ENCODE peak calls at places on chromosomes 13 and 19, in four cellular contexts. H, Y, G and J are unnamed samples.

GRCh38 chr13:26921918-26922317 is 161.3 kb upstream of the GPR12 start:
- DNase-seq in H (no peak), Y (no peak), G (no peak), J (no peak)

GRCh38 chr19:4229179-4229931 is at the start of gene EBI3:
- DNase-seq in H (no peak), Y (peak; percentile 78), G (peak; percentile 88), J (no peak)

GRCh38 chr19:39411832-39412099 is 703 bp upstream of the PLEKHG2 start:
- DNase-seq in H (peak; percentile 90), Y (peak; percentile 45), G (peak; percentile 89), J (peak; percentile 80)

GRCh38 chr13:113903912-113904311 is 40.0 kb upstream of the GAS6 start:
- DNase-seq in H (no peak), Y (no peak), G (no peak), J (no peak)

GRCh38 chr19:49362048-49362925 is at the start of gene TEAD2:
- DNase-seq in H (peak; percentile 84), Y (peak; percentile 80), G (no peak), J (peak; percentile 69)

GRCh38 chr13:44231786-44232516 is 141.7 kb upstream of the SERP2 start:
- DNase-seq in H (peak; percentile 55), Y (no peak), G (no peak), J (no peak)

GRCh38 chr19:17243854-17244617 is 1.7 kb downstream of the NR2F6 start:
- DNase-seq in H (peak; percentile 58), Y (peak; percentile 48), G (no peak), J (peak; percentile 71)

GRCh38 chr19:48812094-48812929 is 1.5 kb upstream of the BCAT2 start:
- DNase-seq in H (peak; percentile 92), Y (peak; percentile 99), G (no peak), J (peak; percentile 97)

GRCh38 chr13:72542241-72542640 is 185.2 kb downstream of the MZT1 start:
- DNase-seq in H (no peak), Y (no peak), G (no peak), J (no peak)

GRCh38 chr13:32047796-32048195 is 16.2 kb downstream of the FRY start:
- DNase-seq in H (no peak), Y (no peak), G (no peak), J (no peak)

GRCh38 chr19:37817180-37817911 is 38.0 kb upstream of the ZNF573 start:
- DNase-seq in H (peak; percentile 95), Y (peak; percentile 9), G (no peak), J (peak; percentile 86)

GRCh38 chr13:26651234-26651633 is 93.8 kb downstream of the WASF3 start:
- DNase-seq in H (no peak), Y (no peak), G (no peak), J (no peak)

GRCh38 chr13:114012141-114012540 is 38.3 kb upstream of the C13orf46 start:
- DNase-seq in H (no peak), Y (no peak), G (no peak), J (no peak)

GRCh38 chr19:4094291-4094690 is 27.6 kb upstream of the ZBTB7A start:
- DNase-seq in H (no peak), Y (no peak), G (no peak), J (no peak)

GRCh38 chr13:74005320-74006154 is 128.7 kb downstream of the KLF12 start:
- DNase-seq in H (no peak), Y (no peak), G (no peak), J (no peak)

GRCh38 chr13:102394158-102395053 is 7.4 kb downstream of the FGF14 start:
- DNase-seq in H (peak; percentile 97), Y (peak; percentile 77), G (peak; percentile 47), J (peak; percentile 95)

GRCh38 chr13:84655677-84656076 is 773.4 kb upstream of the SLITRK1 start:
- DNase-seq in H (no peak), Y (no peak), G (no peak), J (no peak)

GRCh38 chr19:17989425-17990094 is 18.4 kb upstream of the ARRDC2 start:
- DNase-seq in H (no peak), Y (no peak), G (no peak), J (no peak)

GRCh38 chr13:26706381-26706780 is 54.2 kb downstream of the GPR12 start:
- DNase-seq in H (no peak), Y (no peak), G (no peak), J (no peak)

GRCh38 chr19:40492274-40492673 is 25.5 kb downstream of the SPTBN4 start:
- DNase-seq in H (no peak), Y (no peak), G (no peak), J (no peak)

GRCh38 chr13:72561791-72562190 is 165.6 kb downstream of the MZT1 start:
- DNase-seq in H (no peak), Y (no peak), G (no peak), J (peak; percentile 35)

GRCh38 chr13:114339779-114340534 is 25.7 kb downstream of the CHAMP1 start:
- DNase-seq in H (no peak), Y (no peak), G (no peak), J (peak; percentile 70)

GRCh38 chr13:33110713-33111413 is 94.6 kb downstream of the KL start:
- DNase-seq in H (no peak), Y (no peak), G (no peak), J (no peak)

GRCh38 chr19:34962281-34962944 is 1.6 kb downstream of the ZNF792 start:
- DNase-seq in H (no peak), Y (peak; percentile 62), G (no peak), J (peak; percentile 72)

GRCh38 chr13:29496241-29496712 is 99.2 kb downstream of the SLC7A1 start:
- DNase-seq in H (no peak), Y (no peak), G (no peak), J (no peak)

GRCh38 chr13:23703241-23703640 is 133.0 kb downstream of the TNFRSF19 start:
- DNase-seq in H (no peak), Y (no peak), G (no peak), J (no peak)

GRCh38 chr19:49434907-49435577 is 6.3 kb downstream of the SLC17A7 start:
- DNase-seq in H (no peak), Y (peak; percentile 70), G (no peak), J (peak; percentile 67)

GRCh38 chr13:66506979-66507378 is 723.2 kb downstream of the PCDH9 start:
- DNase-seq in H (no peak), Y (no peak), G (no peak), J (no peak)

GRCh38 chr19:43467730-43468129 is 2.3 kb upstream of the LYPD3 start:
- DNase-seq in H (no peak), Y (no peak), G (no peak), J (no peak)

DNA sequence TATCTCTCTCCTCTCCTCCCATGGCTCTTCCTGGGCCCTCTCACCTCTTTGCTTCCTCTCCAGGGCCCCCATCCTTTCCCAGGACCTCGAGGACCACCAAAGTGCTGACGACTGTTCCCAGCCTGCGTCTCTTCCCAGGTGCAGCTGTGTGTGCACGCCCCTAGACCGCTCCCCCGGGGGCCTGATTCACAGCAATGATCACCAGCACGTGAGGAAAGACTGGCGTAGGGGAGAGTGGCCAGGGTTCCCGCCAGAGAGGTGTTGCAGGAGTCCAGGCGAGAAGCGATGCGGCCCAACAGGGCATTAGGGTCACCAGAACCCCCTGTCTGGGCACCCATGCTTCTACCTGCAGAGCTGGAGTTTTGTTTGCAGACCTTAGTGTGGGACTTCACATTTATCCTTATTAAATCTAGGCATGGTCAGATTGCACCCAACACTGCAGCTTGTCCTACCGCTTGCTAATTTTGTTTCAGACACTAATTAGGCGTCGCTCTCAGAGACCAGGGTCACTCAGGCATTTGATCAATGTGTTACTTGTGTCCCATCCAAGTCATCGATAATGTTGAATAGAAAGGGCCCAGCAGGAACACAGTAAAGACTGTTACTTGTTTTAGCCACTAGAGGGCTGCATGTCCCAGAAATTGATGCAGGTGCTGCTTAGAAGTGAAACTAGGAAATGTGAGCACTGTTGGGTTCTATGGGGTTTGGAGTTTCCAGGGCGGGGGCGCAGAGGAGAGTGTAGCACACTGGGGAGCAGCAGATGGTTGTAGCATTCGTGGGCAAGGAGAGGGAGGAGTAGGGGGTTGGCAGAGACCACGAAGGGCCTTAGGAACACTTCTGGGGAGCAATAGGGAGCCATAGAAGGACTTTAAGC is 53.2 kb downstream of the CDADC1 start:
- DNase-seq in H (peak; percentile 35), Y (peak; percentile 70), G (peak; percentile 42), J (peak; percentile 76)
- TF ChIP-seq USF1 in H (no peak), Y (no peak), G (no peak), J (no peak)

DNA sequence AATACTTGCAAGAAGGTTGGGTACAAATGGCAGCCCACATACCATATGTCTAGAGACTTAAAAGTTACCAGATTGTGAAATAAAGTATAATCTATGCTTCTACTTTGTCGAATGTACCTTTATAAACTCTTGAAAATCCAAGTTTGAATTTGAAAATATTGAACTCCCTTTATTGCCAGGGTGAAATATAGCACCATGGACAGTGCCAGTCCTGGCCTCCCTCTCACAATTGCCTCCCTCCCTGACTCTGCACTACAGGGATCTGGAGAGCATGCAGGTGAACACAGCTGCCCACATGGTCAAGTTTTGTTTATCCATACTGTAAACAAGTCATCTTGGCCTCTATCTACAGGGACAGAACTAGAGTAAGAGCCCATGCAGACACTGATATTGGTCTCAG is 394.1 kb upstream of the SLITRK6 start:
- DNase-seq in H (no peak), Y (no peak), G (no peak), J (no peak)
- TF ChIP-seq USF1 in H (no peak), Y (no peak), G (no peak), J (no peak)

GRCh38 chr19:13505164-13505695 is 1.0 kb downstream of the CACNA1A start:
- DNase-seq in H (peak; percentile 17), Y (no peak), G (no peak), J (no peak)

GRCh38 chr19:13503570-13504235 is 2.6 kb downstream of the CACNA1A start:
- DNase-seq in H (no peak), Y (no peak), G (no peak), J (no peak)

GRCh38 chr19:13506550-13506878 is 235 bp upstream of the CACNA1A start:
- DNase-seq in H (peak; percentile 35), Y (no peak), G (no peak), J (no peak)

GRCh38 chr19:13507053-13507611 is 853 bp upstream of the CACNA1A start:
- DNase-seq in H (peak; percentile 32), Y (no peak), G (no peak), J (no peak)

GRCh38 chr19:13505761-13506549 is at the start of gene CACNA1A:
- DNase-seq in H (peak; percentile 53), Y (peak; percentile 38), G (no peak), J (peak; percentile 73)
- TF ChIP-seq USF1 in H (no peak), Y (no peak), G (no peak), J (no peak)

GRCh38 chr13:51146667-51147066 is 35.6 kb upstream of the C13orf42 start:
- DNase-seq in H (no peak), Y (no peak), G (no peak), J (no peak)

GRCh38 chr13:51151463-51151862 is 40.4 kb upstream of the C13orf42 start:
- DNase-seq in H (no peak), Y (no peak), G (no peak), J (no peak)

GRCh38 chr13:51148223-51148951 is 37.3 kb upstream of the C13orf42 start:
- DNase-seq in H (peak; percentile 62), Y (no peak), G (no peak), J (peak; percentile 27)

GRCh38 chr13:51147732-51148131 is 36.7 kb upstream of the C13orf42 start:
- DNase-seq in H (no peak), Y (no peak), G (no peak), J (no peak)

GRCh38 chr13:51148952-51149573 is 38.0 kb upstream of the C13orf42 start:
- DNase-seq in H (peak; percentile 68), Y (no peak), G (no peak), J (peak; percentile 69)
- TF ChIP-seq USF1 in H (no peak), Y (no peak), G (no peak), J (no peak)